ENCODE peak calls at places on chromosomes 1 and 21, in nine cellular contexts. G is GM19239; R is left cardiac atrium; D is Right ventricle myocardium superior; Y is GM13977; Q is HT-29; U is NCI-H2081; J is effector memory CD8-positive, alpha-beta T cell; M is psoas muscle. H is an unnamed sample.
A peak's percentile ranks its signal among the peaks of the same experiment; 100 is the strongest.

GRCh38 chr1:9066945-9067807 is 2.3 kb downstream of the SLC2A5 start:
- DNase-seq in G (no peak), R (peak; percentile 72), D (peak; percentile 80), Y (no peak), Q (no peak), U (no peak), J (no peak), M (peak; percentile 82), H (no peak)

GRCh38 chr1:193539731-193540459 is 353.5 kb upstream of the B3GALT2 start:
- DNase-seq in G (no peak), R (no peak), D (no peak), Y (no peak), Q (no peak), U (no peak), J (no peak), M (no peak), H (peak; percentile 12)

GRCh38 chr1:156359973-156360372 is 9.0 kb upstream of the RHBG start:
- DNase-seq in G (no peak), R (no peak), D (no peak), Y (no peak), Q (no peak), U (no peak), J (no peak), M (no peak), H (no peak)

GRCh38 chr1:227192163-227192562 is 126.1 kb downstream of the CDC42BPA start:
- DNase-seq in G (peak; percentile 6), R (peak; percentile 29), D (peak; percentile 43), Y (no peak), Q (no peak), U (no peak), J (no peak), M (peak; percentile 56), H (peak; percentile 0)

GRCh38 chr1:64082459-64082858 is 121.0 kb upstream of the UBE2U start:
- DNase-seq in G (no peak), R (no peak), D (no peak), Y (no peak), Q (no peak), U (no peak), J (no peak), M (no peak), H (no peak)

GRCh38 chr21:32819702-32820101 is 48.1 kb upstream of the PAXBP1 start:
- DNase-seq in G (no peak), R (peak; percentile 49), D (no peak), Y (no peak), Q (no peak), U (no peak), J (no peak), M (peak; percentile 34), H (no peak)

GRCh38 chr1:77605246-77606026 is 77.0 kb downstream of the ZZZ3 start:
- DNase-seq in G (no peak), R (peak; percentile 59), D (peak; percentile 73), Y (no peak), Q (peak; percentile 56), U (peak; percentile 9), J (no peak), M (peak; percentile 54), H (no peak)

GRCh38 chr1:210001751-210002150 is 63.7 kb downstream of the SYT14 start:
- DNase-seq in G (no peak), R (no peak), D (no peak), Y (no peak), Q (no peak), U (no peak), J (no peak), M (no peak), H (no peak)

GRCh38 chr1:32870615-32871363 is at the start of gene FNDC5:
- DNase-seq in G (no peak), R (no peak), D (no peak), Y (peak; percentile 53), Q (no peak), U (peak; percentile 25), J (no peak), M (no peak), H (no peak)

GRCh38 chr1:110460253-110461220 is 9.6 kb downstream of the PROK1 start:
- DNase-seq in G (peak; percentile 78), R (peak; percentile 70), D (peak; percentile 74), Y (peak; percentile 84), Q (peak; percentile 89), U (peak; percentile 66), J (peak; percentile 88), M (peak; percentile 64), H (peak; percentile 79)

GRCh38 chr1:8174807-8175206 is 143.1 kb upstream of the SLC45A1 start:
- DNase-seq in G (no peak), R (no peak), D (no peak), Y (no peak), Q (peak; percentile 42), U (no peak), J (no peak), M (no peak), H (no peak)

GRCh38 chr1:30707412-30708360 is 15.7 kb downstream of the MATN1 start:
- DNase-seq in G (peak; percentile 64), R (peak; percentile 73), D (peak; percentile 81), Y (peak; percentile 85), Q (peak; percentile 83), U (peak; percentile 72), J (peak; percentile 41), M (peak; percentile 74), H (no peak)

GRCh38 chr1:30872948-30873263 is 35.7 kb downstream of the SDC3 start:
- DNase-seq in G (no peak), R (no peak), D (no peak), Y (no peak), Q (no peak), U (peak; percentile 14), J (no peak), M (no peak), H (no peak)

GRCh38 chr1:214523124-214523824 is 28.1 kb downstream of the PTPN14 start:
- DNase-seq in G (no peak), R (no peak), D (no peak), Y (no peak), Q (no peak), U (no peak), J (no peak), M (no peak), H (no peak)

GRCh38 chr1:155124503-155125463 is 2.9 kb upstream of the EFNA1 start:
- DNase-seq in G (no peak), R (no peak), D (no peak), Y (no peak), Q (no peak), U (no peak), J (no peak), M (no peak), H (no peak)

GRCh38 chr1:39680751-39681150 is 8.8 kb upstream of the NT5C1A start:
- DNase-seq in G (no peak), R (no peak), D (no peak), Y (no peak), Q (no peak), U (no peak), J (no peak), M (no peak), H (no peak)

GRCh38 chr1:117388328-117388727 is 21.1 kb downstream of the MAN1A2 start:
- DNase-seq in G (no peak), R (no peak), D (no peak), Y (no peak), Q (no peak), U (no peak), J (no peak), M (no peak), H (no peak)

GRCh38 chr21:44755227-44755626 is 43.9 kb upstream of the TSPEAR start:
- DNase-seq in G (no peak), R (no peak), D (no peak), Y (no peak), Q (no peak), U (no peak), J (no peak), M (no peak), H (no peak)

GRCh38 chr1:245583575-245584330 is 429.0 kb downstream of the KIF26B start:
- DNase-seq in G (no peak), R (no peak), D (no peak), Y (no peak), Q (no peak), U (no peak), J (no peak), M (no peak), H (no peak)

GRCh38 chr1:175493321-175493998 is 249.9 kb downstream of the TNR start:
- DNase-seq in G (no peak), R (no peak), D (no peak), Y (no peak), Q (no peak), U (no peak), J (no peak), M (no peak), H (no peak)

GRCh38 chr1:44693159-44693558 is 18.6 kb downstream of the ARMH1 start:
- DNase-seq in G (no peak), R (no peak), D (no peak), Y (no peak), Q (no peak), U (no peak), J (no peak), M (no peak), H (no peak)

GRCh38 chr21:14900611-14901010 is 164.2 kb downstream of the NRIP1 start:
- DNase-seq in G (no peak), R (no peak), D (no peak), Y (no peak), Q (no peak), U (no peak), J (no peak), M (no peak), H (no peak)

GRCh38 chr1:44366576-44366975 is 11.5 kb upstream of the ERI3 start:
- DNase-seq in G (no peak), R (no peak), D (no peak), Y (no peak), Q (no peak), U (no peak), J (no peak), M (no peak), H (no peak)

GRCh38 chr1:22562584-22563551 is at the start of gene EPHA8:
- DNase-seq in G (no peak), R (no peak), D (no peak), Y (no peak), Q (no peak), U (peak; percentile 46), J (no peak), M (no peak), H (no peak)

GRCh38 chr1:157319567-157319966 is 181.4 kb upstream of the ETV3 start:
- DNase-seq in G (no peak), R (no peak), D (no peak), Y (no peak), Q (no peak), U (no peak), J (no peak), M (no peak), H (no peak)

GRCh38 chr1:29675481-29676263 is 439.4 kb downstream of the PTPRU start:
- DNase-seq in G (no peak), R (no peak), D (no peak), Y (no peak), Q (no peak), U (no peak), J (no peak), M (no peak), H (no peak)

H was measured in immature natural killer cell.